ENCODE peak calls at places on chromosomes 7 and 10, in nine cellular contexts. J, G, Z, H, R, I, L, U and P are unnamed samples.

GRCh38 chr7:116633131-116633988 is 38.6 kb upstream of the MET start:
- DNase-seq in J (no peak), G (no peak), Z (no peak), H (no peak), R (no peak), I (no peak), L (no peak), U (peak), P (no peak)

GRCh38 chr10:76286536-76286935 is 855.1 kb downstream of the LRMDA start:
- DNase-seq in J (no peak), G (no peak), Z (no peak), H (no peak), R (no peak), I (no peak), L (no peak), U (no peak), P (no peak)

GRCh38 chr10:63723741-63724140 is 202.5 kb downstream of the REEP3 start:
- DNase-seq in J (no peak), G (no peak), Z (no peak), H (no peak), R (no peak), I (no peak), L (no peak), U (no peak), P (no peak)

GRCh38 chr7:86814980-86815379 is 171.3 kb downstream of the GRM3 start:
- DNase-seq in J (no peak), G (no peak), Z (peak), H (peak), R (no peak), I (no peak), L (no peak), U (no peak), P (no peak)

GRCh38 chr10:63866747-63867140 is 345.5 kb downstream of the REEP3 start:
- DNase-seq in J (no peak), G (no peak), Z (peak), H (no peak), R (no peak), I (no peak), L (no peak), U (peak), P (no peak)

GRCh38 chr7:140541513-140542192 is 62.3 kb upstream of the MKRN1 start:
- DNase-seq in J (peak), G (no peak), Z (peak), H (peak), R (peak), I (no peak), L (no peak), U (no peak), P (peak)

GRCh38 chr10:90743291-90743690 is 114.5 kb downstream of the HTR7 start:
- DNase-seq in J (no peak), G (no peak), Z (no peak), H (no peak), R (no peak), I (no peak), L (no peak), U (no peak), P (no peak)

GRCh38 chr10:87734987-87735827 is 75.5 kb downstream of the PAPSS2 start:
- DNase-seq in J (no peak), G (no peak), Z (peak), H (peak), R (peak), I (no peak), L (no peak), U (no peak), P (no peak)

GRCh38 chr7:98878365-98879197 is at the start of gene TRRAP:
- DNase-seq in J (no peak), G (peak), Z (peak), H (peak), R (peak), I (peak), L (peak), U (peak), P (peak)

GRCh38 chr7:116683786-116684185 is 11.8 kb downstream of the MET start:
- DNase-seq in J (no peak), G (no peak), Z (no peak), H (no peak), R (no peak), I (no peak), L (no peak), U (peak), P (no peak)

GRCh38 chr7:137674064-137674463 is 172.7 kb downstream of the DGKI start:
- DNase-seq in J (no peak), G (no peak), Z (no peak), H (no peak), R (no peak), I (no peak), L (no peak), U (no peak), P (no peak)

GRCh38 chr7:127932496-127932895 is 98.7 kb downstream of the LRRC4 start:
- DNase-seq in J (no peak), G (no peak), Z (no peak), H (no peak), R (no peak), I (no peak), L (no peak), U (no peak), P (no peak)

GRCh38 chr10:110081914-110082313 is 74.1 kb downstream of the ADD3 start:
- DNase-seq in J (no peak), G (no peak), Z (no peak), H (no peak), R (peak), I (no peak), L (no peak), U (no peak), P (peak)

GRCh38 chr10:47090903-47091302 is 179.7 kb downstream of the PTPN20 start:
- DNase-seq in J (no peak), G (no peak), Z (no peak), H (no peak), R (no peak), I (no peak), L (no peak), U (no peak), P (no peak)

GRCh38 chr7:157854066-157854891 is 517.5 kb downstream of the DNAJB6 start:
- DNase-seq in J (no peak), G (no peak), Z (no peak), H (no peak), R (no peak), I (no peak), L (no peak), U (no peak), P (peak)

GRCh38 chr7:112907658-112908057 is 117.5 kb upstream of the TMEM168 start:
- DNase-seq in J (no peak), G (no peak), Z (no peak), H (no peak), R (no peak), I (no peak), L (no peak), U (no peak), P (no peak)

GRCh38 chr10:22823109-22823508 is 104.7 kb upstream of the ARMC3 start:
- DNase-seq in J (no peak), G (no peak), Z (peak), H (no peak), R (peak), I (no peak), L (no peak), U (peak), P (no peak)

GRCh38 chr10:15719899-15720634 is at the start of gene ITGA8:
- DNase-seq in J (no peak), G (peak), Z (peak), H (peak), R (peak), I (no peak), L (peak), U (no peak), P (peak)

GRCh38 chr10:48199580-48200377 is 74.7 kb downstream of the FRMPD2 start:
- DNase-seq in J (peak), G (no peak), Z (peak), H (no peak), R (no peak), I (no peak), L (no peak), U (no peak), P (no peak)

GRCh38 chr7:108054537-108054936 is 51.6 kb upstream of the LAMB1 start:
- DNase-seq in J (no peak), G (no peak), Z (no peak), H (no peak), R (no peak), I (no peak), L (no peak), U (no peak), P (no peak)

GRCh38 chr7:41967156-41967555 is 264.3 kb upstream of the INHBA start:
- DNase-seq in J (no peak), G (no peak), Z (no peak), H (no peak), R (no peak), I (no peak), L (no peak), U (no peak), P (no peak)

GRCh38 chr10:60943372-60944158 is 420 bp downstream of the RHOBTB1 start:
- DNase-seq in J (no peak), G (peak), Z (peak), H (peak), R (peak), I (peak), L (peak), U (peak), P (peak)

GRCh38 chr10:121089434-121089833 is 238.3 kb downstream of the WDR11 start:
- DNase-seq in J (no peak), G (no peak), Z (no peak), H (no peak), R (no peak), I (no peak), L (no peak), U (no peak), P (no peak)

GRCh38 chr7:7962851-7963250 is 5.7 kb upstream of the GLCCI1 start:
- DNase-seq in J (peak), G (no peak), Z (no peak), H (no peak), R (no peak), I (no peak), L (no peak), U (no peak), P (no peak)

GRCh38 chr7:22909958-22910357 is 87.3 kb upstream of the TOMM7 start:
- DNase-seq in J (no peak), G (no peak), Z (no peak), H (no peak), R (no peak), I (no peak), L (no peak), U (no peak), P (no peak)

GRCh38 chr7:27944626-27945025 is 204.7 kb downstream of the TAX1BP1 start:
- DNase-seq in J (no peak), G (no peak), Z (no peak), H (no peak), R (no peak), I (no peak), L (no peak), U (no peak), P (no peak)

GRCh38 chr7:42624471-42624870 is 287.4 kb downstream of the C7orf25 start:
- DNase-seq in J (no peak), G (no peak), Z (no peak), H (no peak), R (no peak), I (no peak), L (no peak), U (no peak), P (no peak)

GRCh38 chr10:16310440-16310839 is 126.4 kb upstream of the PTER start:
- DNase-seq in J (no peak), G (no peak), Z (no peak), H (no peak), R (no peak), I (no peak), L (no peak), U (no peak), P (no peak)

GRCh38 chr7:38169862-38170261 is 8.2 kb upstream of the STARD3NL start:
- DNase-seq in J (peak), G (no peak), Z (no peak), H (no peak), R (peak), I (no peak), L (no peak), U (peak), P (no peak)

GRCh38 chr10:92913973-92914372 is 65.7 kb downstream of the EXOC6 start:
- DNase-seq in J (no peak), G (no peak), Z (no peak), H (peak), R (no peak), I (no peak), L (no peak), U (no peak), P (no peak)

GRCh38 chr10:96986200-96986856 is 154.2 kb downstream of the LCOR start:
- DNase-seq in J (no peak), G (no peak), Z (no peak), H (no peak), R (no peak), I (no peak), L (no peak), U (no peak), P (no peak)

GRCh38 chr10:3764626-3765375 is 20.2 kb downstream of the KLF6 start:
- DNase-seq in J (no peak), G (peak), Z (no peak), H (no peak), R (no peak), I (no peak), L (no peak), U (no peak), P (no peak)

GRCh38 chr10:48533540-48533939 is 71.3 kb downstream of the ARHGAP22 start:
- DNase-seq in J (no peak), G (no peak), Z (no peak), H (no peak), R (no peak), I (no peak), L (no peak), U (no peak), P (no peak)

GRCh38 chr10:102642553-102643345 is 1.5 kb upstream of the TRIM8 start:
- DNase-seq in J (no peak), G (peak), Z (peak), H (peak), R (no peak), I (no peak), L (peak), U (peak), P (peak)

GRCh38 chr7:105376901-105377533 is 11.7 kb downstream of the SRPK2 start:
- DNase-seq in J (no peak), G (no peak), Z (no peak), H (no peak), R (no peak), I (no peak), L (no peak), U (no peak), P (no peak)

GRCh38 chr7:98997836-98998235 is 119.5 kb downstream of the TRRAP start:
- DNase-seq in J (no peak), G (no peak), Z (no peak), H (no peak), R (no peak), I (no peak), L (no peak), U (no peak), P (no peak)